ENCODE peak calls at places on chromosomes 5 and 9, in seven cellular contexts. One of them, this sample, is unnamed.

GRCh38 chr5:90830058-90830457 is 271.5 kb downstream of the ADGRV1 start:
- DNase-seq in thyroid gland: no peak
- DNase-seq in dermis microvascular lymphatic vessel endothelial cell: no peak
- DNase-seq in KBM-7: no peak
- DNase-seq in left ventricle myocardium inferior: no peak
- DNase-seq in cerebellar cortex: no peak
- DNase-seq in GM23338: no peak
- DNase-seq in this sample: no peak

GRCh38 chr5:95866431-95867063 is 44.0 kb upstream of the GLRX start:
- DNase-seq in left ventricle myocardium inferior: no peak
- DNase-seq in thyroid gland: no peak
- DNase-seq in cerebellar cortex: no peak
- DNase-seq in KBM-7: no peak
- DNase-seq in dermis microvascular lymphatic vessel endothelial cell: no peak
- DNase-seq in GM23338: no peak
- DNase-seq in this sample: no peak

GRCh38 chr9:124522121-124523098 is 15.2 kb upstream of the NR5A1 start:
- DNase-seq in left ventricle myocardium inferior: no peak
- DNase-seq in thyroid gland: no peak
- DNase-seq in KBM-7: no peak
- DNase-seq in cerebellar cortex: peak
- DNase-seq in dermis microvascular lymphatic vessel endothelial cell: no peak
- DNase-seq in GM23338: peak
- DNase-seq in this sample: peak

GRCh38 chr5:178839319-178839704 is 20.4 kb upstream of the ZNF354B start:
- DNase-seq in thyroid gland: peak
- DNase-seq in cerebellar cortex: no peak
- DNase-seq in left ventricle myocardium inferior: peak
- DNase-seq in dermis microvascular lymphatic vessel endothelial cell: peak
- DNase-seq in GM23338: peak
- DNase-seq in KBM-7: peak
- DNase-seq in this sample: peak

GRCh38 chr9:131290039-131290766 is 680 bp downstream of the PLPP7 start:
- DNase-seq in GM23338: no peak
- DNase-seq in KBM-7: no peak
- DNase-seq in thyroid gland: no peak
- DNase-seq in left ventricle myocardium inferior: no peak
- DNase-seq in dermis microvascular lymphatic vessel endothelial cell: no peak
- DNase-seq in cerebellar cortex: no peak
- DNase-seq in this sample: no peak

GRCh38 chr5:98941131-98941883 is 12.5 kb upstream of the CHD1 start:
- DNase-seq in KBM-7: no peak
- DNase-seq in left ventricle myocardium inferior: no peak
- DNase-seq in cerebellar cortex: no peak
- DNase-seq in GM23338: no peak
- DNase-seq in dermis microvascular lymphatic vessel endothelial cell: no peak
- DNase-seq in thyroid gland: no peak
- DNase-seq in this sample: no peak

GRCh38 chr5:59246470-59247250 is 646.9 kb downstream of the PDE4D start:
- DNase-seq in GM23338: no peak
- DNase-seq in left ventricle myocardium inferior: no peak
- DNase-seq in KBM-7: no peak
- DNase-seq in dermis microvascular lymphatic vessel endothelial cell: no peak
- DNase-seq in thyroid gland: no peak
- DNase-seq in cerebellar cortex: no peak
- DNase-seq in this sample: no peak

GRCh38 chr5:179275381-179275878 is 69.8 kb downstream of the ADAMTS2 start:
- DNase-seq in dermis microvascular lymphatic vessel endothelial cell: no peak
- DNase-seq in left ventricle myocardium inferior: no peak
- DNase-seq in thyroid gland: no peak
- DNase-seq in GM23338: no peak
- DNase-seq in cerebellar cortex: no peak
- DNase-seq in KBM-7: no peak
- DNase-seq in this sample: no peak

GRCh38 chr5:149257875-149258705 is 13.6 kb upstream of the AFAP1L1 start:
- DNase-seq in left ventricle myocardium inferior: no peak
- DNase-seq in dermis microvascular lymphatic vessel endothelial cell: no peak
- DNase-seq in thyroid gland: no peak
- DNase-seq in GM23338: no peak
- DNase-seq in KBM-7: no peak
- DNase-seq in cerebellar cortex: no peak
- DNase-seq in this sample: no peak

GRCh38 chr9:16268037-16269010 is 602.1 kb downstream of the BNC2 start:
- DNase-seq in KBM-7: no peak
- DNase-seq in thyroid gland: peak
- DNase-seq in cerebellar cortex: peak
- DNase-seq in left ventricle myocardium inferior: no peak
- DNase-seq in GM23338: no peak
- DNase-seq in dermis microvascular lymphatic vessel endothelial cell: no peak
- DNase-seq in this sample: peak

GRCh38 chr5:14299666-14300065 is 156.5 kb downstream of the TRIO start:
- DNase-seq in dermis microvascular lymphatic vessel endothelial cell: no peak
- DNase-seq in KBM-7: no peak
- DNase-seq in thyroid gland: no peak
- DNase-seq in GM23338: no peak
- DNase-seq in left ventricle myocardium inferior: no peak
- DNase-seq in cerebellar cortex: no peak
- DNase-seq in this sample: no peak

GRCh38 chr5:14917719-14918118 is 46.1 kb upstream of the ANKH start:
- DNase-seq in cerebellar cortex: peak
- DNase-seq in left ventricle myocardium inferior: no peak
- DNase-seq in GM23338: no peak
- DNase-seq in dermis microvascular lymphatic vessel endothelial cell: peak
- DNase-seq in KBM-7: no peak
- DNase-seq in thyroid gland: no peak
- DNase-seq in this sample: no peak

GRCh38 chr9:373759-374206 is 159.1 kb downstream of the DOCK8 start:
- DNase-seq in GM23338: no peak
- DNase-seq in thyroid gland: no peak
- DNase-seq in dermis microvascular lymphatic vessel endothelial cell: no peak
- DNase-seq in cerebellar cortex: no peak
- DNase-seq in left ventricle myocardium inferior: no peak
- DNase-seq in KBM-7: no peak
- DNase-seq in this sample: no peak

GRCh38 chr9:125700791-125701190 is 6.2 kb downstream of the MAPKAP1 start:
- DNase-seq in KBM-7: no peak
- DNase-seq in dermis microvascular lymphatic vessel endothelial cell: no peak
- DNase-seq in thyroid gland: no peak
- DNase-seq in GM23338: peak
- DNase-seq in cerebellar cortex: no peak
- DNase-seq in left ventricle myocardium inferior: no peak
- DNase-seq in this sample: peak

GRCh38 chr5:114208120-114208519 is 153.8 kb upstream of the KCNN2 start:
- DNase-seq in GM23338: no peak
- DNase-seq in KBM-7: no peak
- DNase-seq in thyroid gland: no peak
- DNase-seq in cerebellar cortex: no peak
- DNase-seq in dermis microvascular lymphatic vessel endothelial cell: no peak
- DNase-seq in left ventricle myocardium inferior: no peak
- DNase-seq in this sample: no peak

GRCh38 chr5:23007226-23007625 is 154.1 kb upstream of the CDH12 start:
- DNase-seq in dermis microvascular lymphatic vessel endothelial cell: no peak
- DNase-seq in thyroid gland: no peak
- DNase-seq in GM23338: no peak
- DNase-seq in left ventricle myocardium inferior: no peak
- DNase-seq in KBM-7: no peak
- DNase-seq in cerebellar cortex: no peak
- DNase-seq in this sample: no peak

GRCh38 chr5:95471922-95472321 is 80.8 kb downstream of the FAM81B start:
- DNase-seq in cerebellar cortex: peak
- DNase-seq in left ventricle myocardium inferior: no peak
- DNase-seq in dermis microvascular lymphatic vessel endothelial cell: no peak
- DNase-seq in thyroid gland: no peak
- DNase-seq in KBM-7: no peak
- DNase-seq in GM23338: peak
- DNase-seq in this sample: no peak

GRCh38 chr5:67268233-67269011 is 71.8 kb upstream of the CD180 start:
- DNase-seq in cerebellar cortex: peak
- DNase-seq in thyroid gland: peak
- DNase-seq in KBM-7: no peak
- DNase-seq in GM23338: no peak
- DNase-seq in dermis microvascular lymphatic vessel endothelial cell: peak
- DNase-seq in left ventricle myocardium inferior: peak
- DNase-seq in this sample: no peak

GRCh38 chr5:71456362-71456743 is 902 bp downstream of the BDP1 start:
- DNase-seq in KBM-7: no peak
- DNase-seq in cerebellar cortex: peak
- DNase-seq in left ventricle myocardium inferior: no peak
- DNase-seq in GM23338: no peak
- DNase-seq in dermis microvascular lymphatic vessel endothelial cell: no peak
- DNase-seq in thyroid gland: no peak
- DNase-seq in this sample: no peak

GRCh38 chr5:132780577-132780976 is 3.5 kb upstream of the SEPTIN8 start:
- DNase-seq in KBM-7: no peak
- DNase-seq in dermis microvascular lymphatic vessel endothelial cell: no peak
- DNase-seq in cerebellar cortex: no peak
- DNase-seq in GM23338: no peak
- DNase-seq in thyroid gland: no peak
- DNase-seq in left ventricle myocardium inferior: no peak
- DNase-seq in this sample: no peak

GRCh38 chr5:163948086-163948666 is 442.8 kb downstream of the MAT2B start:
- DNase-seq in left ventricle myocardium inferior: no peak
- DNase-seq in KBM-7: no peak
- DNase-seq in thyroid gland: no peak
- DNase-seq in dermis microvascular lymphatic vessel endothelial cell: no peak
- DNase-seq in cerebellar cortex: no peak
- DNase-seq in GM23338: no peak
- DNase-seq in this sample: no peak

GRCh38 chr5:170201311-170201710 is 31.5 kb upstream of the C5orf58 start:
- DNase-seq in thyroid gland: no peak
- DNase-seq in KBM-7: no peak
- DNase-seq in dermis microvascular lymphatic vessel endothelial cell: no peak
- DNase-seq in cerebellar cortex: no peak
- DNase-seq in left ventricle myocardium inferior: no peak
- DNase-seq in GM23338: no peak
- DNase-seq in this sample: no peak

GRCh38 chr5:102211165-102211564 is 84.9 kb downstream of the SLCO4C1 start:
- DNase-seq in dermis microvascular lymphatic vessel endothelial cell: no peak
- DNase-seq in KBM-7: peak
- DNase-seq in cerebellar cortex: no peak
- DNase-seq in left ventricle myocardium inferior: no peak
- DNase-seq in GM23338: no peak
- DNase-seq in thyroid gland: no peak
- DNase-seq in this sample: no peak

GRCh38 chr9:116181853-116182610 is 28.4 kb downstream of the PAPPA start:
- DNase-seq in KBM-7: no peak
- DNase-seq in thyroid gland: no peak
- DNase-seq in GM23338: peak
- DNase-seq in left ventricle myocardium inferior: no peak
- DNase-seq in cerebellar cortex: no peak
- DNase-seq in dermis microvascular lymphatic vessel endothelial cell: no peak
- DNase-seq in this sample: no peak

GRCh38 chr5:9168791-9169611 is 376.9 kb downstream of the SEMA5A start:
- DNase-seq in KBM-7: no peak
- DNase-seq in thyroid gland: no peak
- DNase-seq in dermis microvascular lymphatic vessel endothelial cell: no peak
- DNase-seq in GM23338: no peak
- DNase-seq in left ventricle myocardium inferior: no peak
- DNase-seq in cerebellar cortex: no peak
- DNase-seq in this sample: no peak

GRCh38 chr5:154309361-154309725 is 118.8 kb downstream of the GALNT10 start:
- DNase-seq in KBM-7: no peak
- DNase-seq in GM23338: no peak
- DNase-seq in cerebellar cortex: no peak
- DNase-seq in dermis microvascular lymphatic vessel endothelial cell: no peak
- DNase-seq in thyroid gland: peak
- DNase-seq in left ventricle myocardium inferior: no peak
- DNase-seq in this sample: no peak

GRCh38 chr5:140344683-140345423 is 1.6 kb downstream of the HBEGF start:
- DNase-seq in left ventricle myocardium inferior: no peak
- DNase-seq in dermis microvascular lymphatic vessel endothelial cell: no peak
- DNase-seq in cerebellar cortex: peak
- DNase-seq in GM23338: peak
- DNase-seq in KBM-7: no peak
- DNase-seq in thyroid gland: peak
- DNase-seq in this sample: no peak

GRCh38 chr5:19771174-19771835 is 216.7 kb downstream of the CDH18 start:
- DNase-seq in left ventricle myocardium inferior: no peak
- DNase-seq in dermis microvascular lymphatic vessel endothelial cell: no peak
- DNase-seq in GM23338: peak
- DNase-seq in thyroid gland: no peak
- DNase-seq in KBM-7: no peak
- DNase-seq in cerebellar cortex: no peak
- DNase-seq in this sample: no peak

GRCh38 chr5:142881076-142881466 is 110.9 kb downstream of the ARHGAP26 start:
- DNase-seq in left ventricle myocardium inferior: no peak
- DNase-seq in cerebellar cortex: no peak
- DNase-seq in KBM-7: peak
- DNase-seq in thyroid gland: no peak
- DNase-seq in GM23338: peak
- DNase-seq in dermis microvascular lymphatic vessel endothelial cell: no peak
- DNase-seq in this sample: peak

GRCh38 chr5:96629774-96630173 is 32.4 kb upstream of the CAST start:
- DNase-seq in cerebellar cortex: no peak
- DNase-seq in dermis microvascular lymphatic vessel endothelial cell: no peak
- DNase-seq in left ventricle myocardium inferior: no peak
- DNase-seq in GM23338: no peak
- DNase-seq in thyroid gland: peak
- DNase-seq in KBM-7: no peak
- DNase-seq in this sample: no peak

GRCh38 chr5:143033535-143034260 is 263.5 kb downstream of the ARHGAP26 start:
- DNase-seq in cerebellar cortex: no peak
- DNase-seq in GM23338: no peak
- DNase-seq in dermis microvascular lymphatic vessel endothelial cell: peak
- DNase-seq in KBM-7: no peak
- DNase-seq in thyroid gland: no peak
- DNase-seq in left ventricle myocardium inferior: no peak
- DNase-seq in this sample: no peak

GRCh38 chr5:77816686-77817085 is 40.5 kb upstream of the TBCA start:
- DNase-seq in left ventricle myocardium inferior: no peak
- DNase-seq in dermis microvascular lymphatic vessel endothelial cell: no peak
- DNase-seq in GM23338: no peak
- DNase-seq in thyroid gland: no peak
- DNase-seq in cerebellar cortex: no peak
- DNase-seq in KBM-7: no peak
- DNase-seq in this sample: no peak

GRCh38 chr9:113712053-113712452 is 164.1 kb upstream of the ZNF618 start:
- DNase-seq in cerebellar cortex: no peak
- DNase-seq in dermis microvascular lymphatic vessel endothelial cell: no peak
- DNase-seq in thyroid gland: peak
- DNase-seq in left ventricle myocardium inferior: no peak
- DNase-seq in KBM-7: no peak
- DNase-seq in GM23338: no peak
- DNase-seq in this sample: no peak

GRCh38 chr9:15786616-15787015 is 233.8 kb downstream of the CCDC171 start:
- DNase-seq in left ventricle myocardium inferior: no peak
- DNase-seq in cerebellar cortex: no peak
- DNase-seq in KBM-7: no peak
- DNase-seq in dermis microvascular lymphatic vessel endothelial cell: no peak
- DNase-seq in thyroid gland: no peak
- DNase-seq in GM23338: no peak
- DNase-seq in this sample: no peak

GRCh38 chr5:16742938-16743337 is 126.1 kb upstream of the RETREG1 start:
- DNase-seq in GM23338: no peak
- DNase-seq in dermis microvascular lymphatic vessel endothelial cell: no peak
- DNase-seq in thyroid gland: no peak
- DNase-seq in KBM-7: no peak
- DNase-seq in cerebellar cortex: no peak
- DNase-seq in left ventricle myocardium inferior: no peak
- DNase-seq in this sample: no peak

GRCh38 chr5:3642231-3642630 is 46.6 kb downstream of the IRX1 start:
- DNase-seq in GM23338: no peak
- DNase-seq in KBM-7: no peak
- DNase-seq in thyroid gland: no peak
- DNase-seq in cerebellar cortex: no peak
- DNase-seq in dermis microvascular lymphatic vessel endothelial cell: no peak
- DNase-seq in left ventricle myocardium inferior: no peak
- DNase-seq in this sample: no peak

GRCh38 chr5:173222466-173222865 is 12.5 kb downstream of the NKX2-5 start:
- DNase-seq in GM23338: no peak
- DNase-seq in left ventricle myocardium inferior: no peak
- DNase-seq in KBM-7: no peak
- DNase-seq in thyroid gland: no peak
- DNase-seq in cerebellar cortex: no peak
- DNase-seq in dermis microvascular lymphatic vessel endothelial cell: no peak
- DNase-seq in this sample: no peak

GRCh38 chr9:20693068-20693467 is 9.0 kb downstream of the FOCAD start:
- DNase-seq in thyroid gland: no peak
- DNase-seq in cerebellar cortex: no peak
- DNase-seq in left ventricle myocardium inferior: no peak
- DNase-seq in dermis microvascular lymphatic vessel endothelial cell: no peak
- DNase-seq in GM23338: peak
- DNase-seq in KBM-7: no peak
- DNase-seq in this sample: no peak

This sample was measured in H9.